ENCODE peak calls at places on chromosome 19, in six cellular contexts. G is H1, J is K562, N is HCT116, I is SK-N-SH, X is GM12878. U is an unnamed sample.

GRCh38 chr19:13055213-13056051 is 47.2 kb downstream of the LYL1 start:
- DNase-seq in G (no peak), J (no peak), N (no peak), I (peak), X (no peak), U (no peak)

GRCh38 chr19:47613165-47614146 is 4.5 kb downstream of the BICRA start:
- DNase-seq in G (no peak), J (no peak), N (no peak), I (peak), X (no peak), U (peak)

GRCh38 chr19:15551183-15552004 is 43.1 kb downstream of the CYP4F22 start:
- DNase-seq in G (no peak), J (peak), N (no peak), I (peak), X (no peak), U (peak)

GRCh38 chr19:40612831-40613668 is 11.9 kb downstream of the LTBP4 start:
- DNase-seq in G (no peak), J (peak), N (no peak), I (peak), X (no peak), U (no peak)

GRCh38 chr19:48624791-48625723 is 5.8 kb downstream of the SPHK2 start:
- DNase-seq in G (no peak), J (peak), N (no peak), I (no peak), X (no peak), U (no peak)

GRCh38 chr19:49469828-49470614 is 4.0 kb upstream of the FLT3LG start:
- DNase-seq in G (no peak), J (no peak), N (no peak), I (no peak), X (peak), U (no peak)

GRCh38 chr19:38684078-38684861 is 36.8 kb downstream of the ACTN4 start:
- DNase-seq in G (no peak), J (peak), N (peak), I (no peak), X (no peak), U (no peak)

GRCh38 chr19:36775768-36776167 is 3.2 kb upstream of the ZNF850 start:
- DNase-seq in G (peak), J (no peak), N (no peak), I (no peak), X (no peak), U (no peak)

GRCh38 chr19:57421037-57421436 is 10.1 kb downstream of the ZNF17 start:
- DNase-seq in G (no peak), J (no peak), N (no peak), I (no peak), X (no peak), U (no peak)

GRCh38 chr19:15265849-15266248 is 33.6 kb upstream of the EPHX3 start:
- DNase-seq in G (no peak), J (no peak), N (no peak), I (peak), X (no peak), U (no peak)

GRCh38 chr19:12789098-12789903 is 2.0 kb upstream of the JUNB start:
- DNase-seq in G (no peak), J (no peak), N (no peak), I (no peak), X (no peak), U (no peak)

GRCh38 chr19:2032296-2032941 is 16.9 kb upstream of the BTBD2 start:
- DNase-seq in G (no peak), J (no peak), N (peak), I (peak), X (no peak), U (no peak)

GRCh38 chr19:18364826-18365528 is 21.0 kb upstream of the GDF15 start:
- DNase-seq in G (no peak), J (peak), N (peak), I (peak), X (no peak), U (peak)

GRCh38 chr19:35266904-35267817 is 1.6 kb upstream of the USF2 start:
- DNase-seq in G (no peak), J (peak), N (no peak), I (peak), X (no peak), U (no peak)
- TF ChIP-seq YY1 in G (no peak), J (no peak), N (no peak), I (no peak), X (no peak), U (no peak)

DNA sequence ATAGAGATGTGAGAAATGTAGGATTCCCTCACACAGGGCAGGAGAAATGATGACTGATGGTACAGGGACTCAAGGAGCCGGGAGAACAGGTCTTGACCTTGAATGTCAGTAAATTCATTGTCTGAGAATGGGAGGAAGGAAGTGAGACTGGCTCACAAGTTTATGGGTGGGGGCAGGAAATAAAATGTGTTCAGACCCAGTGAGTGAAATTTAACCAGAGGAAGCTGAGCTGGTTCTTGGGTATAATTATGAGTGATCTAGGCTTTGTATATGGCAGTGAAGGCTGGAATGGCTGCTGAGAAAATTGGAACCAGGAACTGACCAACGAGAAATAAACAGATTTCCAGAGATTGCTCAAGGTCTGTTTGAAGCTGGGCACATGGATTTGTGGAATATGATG is 6.3 kb upstream of the IGSF23 start:
- DNase-seq in G (no peak), J (no peak), N (no peak), I (no peak), X (no peak), U (no peak)
- TF ChIP-seq YY1 in G (no peak), J (no peak), N (no peak), I (no peak), X (no peak), U (no peak)

GRCh38 chr19:14091885-14092462 is 1.4 kb upstream of the SAMD1 start:
- DNase-seq in G (no peak), J (peak), N (no peak), I (no peak), X (no peak), U (no peak)

GRCh38 chr19:14097532-14098151 is 7.1 kb upstream of the SAMD1 start:
- DNase-seq in G (no peak), J (no peak), N (no peak), I (no peak), X (no peak), U (no peak)

GRCh38 chr19:14093117-14093784 is 2.7 kb upstream of the SAMD1 start:
- DNase-seq in G (no peak), J (no peak), N (no peak), I (no peak), X (no peak), U (no peak)

GRCh38 chr19:14094854-14095253 is 4.3 kb upstream of the SAMD1 start:
- DNase-seq in G (no peak), J (peak), N (no peak), I (no peak), X (no peak), U (no peak)

GRCh38 chr19:14096272-14096992 is 5.9 kb upstream of the SAMD1 start:
- DNase-seq in G (no peak), J (no peak), N (no peak), I (no peak), X (no peak), U (no peak)
- TF ChIP-seq YY1 in G (no peak), J (no peak), N (no peak), I (no peak), X (no peak), U (no peak)

DNA sequence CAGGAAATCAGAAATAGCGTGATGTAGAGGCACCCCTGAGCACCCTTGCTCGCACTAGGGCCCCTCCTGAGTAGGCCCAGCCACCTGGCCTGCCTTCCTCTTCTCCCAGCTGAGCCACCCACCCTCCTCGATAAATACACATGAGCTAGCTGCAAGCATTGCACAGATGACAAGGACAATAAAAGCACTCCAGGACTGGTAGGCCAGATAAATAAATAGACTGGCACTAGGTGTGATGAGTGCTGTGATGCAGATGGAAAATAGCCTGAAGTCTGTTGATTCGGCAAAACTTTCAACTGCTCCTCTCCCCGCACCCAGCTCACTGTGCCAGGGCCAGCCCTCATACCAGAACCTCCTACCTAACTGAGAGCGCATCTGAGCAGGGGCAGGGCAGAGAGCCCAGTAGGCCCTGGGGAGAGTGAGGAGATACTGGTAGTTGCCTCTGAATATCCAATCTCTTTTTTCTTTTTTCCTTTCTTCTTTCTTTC is 54.5 kb upstream of the GPI start:
- DNase-seq in G (no peak), J (no peak), N (no peak), I (no peak), X (no peak), U (no peak)
- TF ChIP-seq YY1 in G (no peak), J (no peak), N (no peak), I (no peak), X (no peak), U (no peak)

GRCh38 chr19:5585461-5586299 is 17.9 kb upstream of the TINCR start:
- DNase-seq in G (no peak), J (peak), N (no peak), I (peak), X (no peak), U (peak)
- TF ChIP-seq YY1 in G (peak), J (no peak), N (no peak), I (no peak), X (no peak), U (no peak)